ENCODE peak calls at places on chromosomes 11 and 22, in seven cellular contexts. T, K, D, U, A, Y and F are unnamed samples.

GRCh38 chr22:23233084-23233501 is 52.8 kb downstream of the BCR start:
- DNase-seq in A (no peak), U (no peak), Y (no peak), T (no peak), K (no peak), D (no peak), F (no peak)

GRCh38 chr22:43007519-43008102 is 7.3 kb downstream of the PACSIN2 start:
- DNase-seq in K (no peak), Y (peak), T (peak), A (no peak), U (peak), D (no peak), F (no peak)

GRCh38 chr11:128916646-128917045 is 25.5 kb downstream of the KCNJ5 start:
- DNase-seq in D (no peak), K (no peak), U (no peak), T (no peak), A (no peak), Y (no peak), F (no peak)

GRCh38 chr11:43367382-43368178 is 8.9 kb downstream of the TTC17 start:
- DNase-seq in K (no peak), D (no peak), A (no peak), U (peak), T (no peak), Y (peak), F (no peak)

GRCh38 chr11:2800655-2801531 is 84.7 kb downstream of the CDKN1C start:
- DNase-seq in K (no peak), D (no peak), T (no peak), U (no peak), A (no peak), Y (no peak), F (no peak)

GRCh38 chr22:43420991-43421665 is 9.3 kb downstream of the MPPED1 start:
- DNase-seq in D (no peak), T (no peak), Y (no peak), U (no peak), A (no peak), K (no peak), F (no peak)

GRCh38 chr11:107999759-108000455 is 8.8 kb upstream of the CUL5 start:
- DNase-seq in Y (peak), D (peak), T (peak), U (peak), K (no peak), A (no peak), F (no peak)

GRCh38 chr11:116164843-116165242 is 607.9 kb downstream of the BUD13 start:
- DNase-seq in T (no peak), D (no peak), U (no peak), A (no peak), Y (no peak), K (no peak), F (no peak)

GRCh38 chr22:48429621-48430020 is 1398.1 kb downstream of the BRD1 start:
- DNase-seq in K (no peak), T (no peak), A (no peak), U (no peak), Y (no peak), D (no peak), F (no peak)

GRCh38 chr11:113729456-113729855 is 23.3 kb upstream of the TMPRSS5 start:
- DNase-seq in T (no peak), D (no peak), A (no peak), U (no peak), Y (peak), K (no peak), F (no peak)

GRCh38 chr11:129331217-129331616 is 44.4 kb upstream of the BARX2 start:
- DNase-seq in T (no peak), K (no peak), Y (peak), U (no peak), D (no peak), A (no peak), F (no peak)

GRCh38 chr22:49632199-49633009 is 195.3 kb downstream of the BRD1 start:
- DNase-seq in Y (peak), T (peak), U (peak), K (peak), A (no peak), D (peak), F (no peak)

GRCh38 chr11:10310301-10310841 is 5.5 kb downstream of the ADM start:
- DNase-seq in T (peak), U (no peak), D (no peak), K (no peak), Y (peak), A (no peak), F (no peak)

GRCh38 chr11:124725719-124726105 is 14.0 kb upstream of the NRGN start:
- DNase-seq in Y (peak), U (no peak), A (no peak), T (peak), D (no peak), K (no peak), F (no peak)

GRCh38 chr11:96055706-96056387 is 131.9 kb upstream of the MTMR2 start:
- DNase-seq in D (no peak), A (no peak), Y (peak), K (no peak), T (peak), U (peak), F (no peak)

GRCh38 chr22:26763633-26764295 is 106.4 kb downstream of the MIAT start:
- DNase-seq in D (peak), Y (peak), K (peak), A (no peak), T (peak), U (peak), F (no peak)

GRCh38 chr22:41598081-41598480 is 8.4 kb upstream of the PMM1 start:
- DNase-seq in U (peak), T (peak), K (no peak), D (no peak), A (no peak), Y (peak), F (no peak)

GRCh38 chr22:34296456-34296855 is 376.2 kb upstream of the LARGE1 start:
- DNase-seq in A (no peak), U (no peak), K (no peak), Y (no peak), D (no peak), T (no peak), F (no peak)

GRCh38 chr11:128326791-128327190 is 260.6 kb downstream of the ETS1 start:
- DNase-seq in K (no peak), U (no peak), Y (no peak), T (no peak), A (no peak), D (no peak), F (no peak)

GRCh38 chr11:3809624-3809928 is 1.2 kb downstream of the PGAP2 start:
- DNase-seq in T (no peak), D (no peak), A (no peak), Y (no peak), K (no peak), U (no peak), F (no peak)

GRCh38 chr22:31162015-31162765 is 2.2 kb downstream of the RNF185 start:
- DNase-seq in Y (no peak), A (no peak), T (no peak), D (no peak), U (no peak), K (no peak), F (no peak)

GRCh38 chr11:76617553-76618265 is 52.8 kb downstream of the LRRC32 start:
- DNase-seq in Y (peak), U (peak), T (peak), D (no peak), K (no peak), A (peak), F (no peak)

GRCh38 chr11:131977231-131977630 is 606.8 kb downstream of the NTM start:
- DNase-seq in K (no peak), A (peak), Y (peak), D (no peak), U (no peak), T (no peak), F (no peak)

GRCh38 chr22:17922925-17923898 is 101.1 kb downstream of the MICAL3 start:
- DNase-seq in U (peak), K (no peak), A (peak), T (peak), D (no peak), Y (peak), F (no peak)

GRCh38 chr11:134486106-134486505 is 74.1 kb upstream of the B3GAT1 start:
- DNase-seq in D (no peak), U (no peak), A (no peak), K (no peak), Y (no peak), T (no peak), F (no peak)

GRCh38 chr11:96278039-96278897 is 64.7 kb downstream of the MAML2 start:
- DNase-seq in U (peak), Y (peak), A (no peak), T (no peak), K (no peak), D (no peak), F (no peak)

GRCh38 chr11:70319694-70320093 is 49.2 kb downstream of the PPFIA1 start:
- DNase-seq in D (no peak), A (no peak), K (no peak), Y (no peak), U (no peak), T (no peak), F (no peak)

GRCh38 chr11:68077617-68078592 is 39.1 kb downstream of the TCIRG1 start:
- DNase-seq in U (no peak), D (no peak), T (no peak), A (no peak), Y (peak), K (no peak), F (no peak)

GRCh38 chr11:16853859-16854258 is 115.4 kb downstream of the C11orf58 start:
- DNase-seq in D (no peak), T (no peak), U (no peak), A (no peak), Y (no peak), K (no peak), F (no peak)

GRCh38 chr22:23522642-23523251 is 57.3 kb downstream of the IGLL1 start:
- DNase-seq in K (no peak), T (no peak), A (no peak), D (peak), Y (no peak), U (peak), F (no peak)